ENCODE peak calls at places on chromosomes 5 and 9, in seven cellular contexts. L is B cell, Y is spleen, M is ovary, X is BJ, K is transverse colon, C is brain microvascular endothelial cell. B is an unnamed sample.

GRCh38 chr5:1020461-1020961 is 11.9 kb downstream of the NKD2 start:
- DNase-seq in L (no peak), Y (peak; percentile 67), M (no peak), X (no peak), K (no peak), C (no peak), B (peak; percentile 75)

GRCh38 chr5:158880514-158881001 is 219.2 kb downstream of the EBF1 start:
- DNase-seq in L (peak; percentile 49), Y (no peak), M (no peak), X (no peak), K (no peak), C (no peak), B (no peak)

GRCh38 chr5:109983135-109983534 is 293.4 kb downstream of the MAN2A1 start:
- DNase-seq in L (no peak), Y (no peak), M (no peak), X (no peak), K (no peak), C (no peak), B (no peak)

GRCh38 chr5:6540111-6540830 is 91.6 kb downstream of the UBE2QL1 start:
- DNase-seq in L (no peak), Y (no peak), M (no peak), X (no peak), K (no peak), C (peak; percentile 5), B (no peak)

GRCh38 chr5:178996156-178996555 is 1.0 kb upstream of the GRM6 start:
- DNase-seq in L (no peak), Y (no peak), M (no peak), X (no peak), K (no peak), C (no peak), B (no peak)

GRCh38 chr9:109198736-109199384 is 31.8 kb upstream of the FRRS1L start:
- DNase-seq in L (no peak), Y (no peak), M (no peak), X (no peak), K (no peak), C (no peak), B (no peak)

GRCh38 chr9:131578778-131579504 is 33.6 kb downstream of the PRRT1B start:
- DNase-seq in L (peak; percentile 73), Y (peak; percentile 92), M (peak; percentile 19), X (no peak), K (peak; percentile 35), C (no peak), B (no peak)

GRCh38 chr5:59188415-59189225 is 605.7 kb downstream of the RAB3C start:
- DNase-seq in L (peak; percentile 60), Y (peak; percentile 89), M (peak; percentile 59), X (no peak), K (peak; percentile 69), C (peak; percentile 74), B (no peak)

GRCh38 chr5:123264399-123264798 is 158.8 kb downstream of the CEP120 start:
- DNase-seq in L (no peak), Y (no peak), M (no peak), X (no peak), K (no peak), C (no peak), B (no peak)

GRCh38 chr5:42715791-42716190 is 40.8 kb upstream of the CCDC152 start:
- DNase-seq in L (no peak), Y (no peak), M (no peak), X (no peak), K (no peak), C (peak; percentile 2), B (no peak)

GRCh38 chr5:91848453-91848852 is 465.3 kb upstream of the ARRDC3 start:
- DNase-seq in L (no peak), Y (no peak), M (no peak), X (peak; percentile 50), K (no peak), C (peak; percentile 90), B (no peak)

GRCh38 chr9:123562844-123563346 is 206.9 kb downstream of the CRB2 start:
- DNase-seq in L (no peak), Y (peak; percentile 54), M (no peak), X (peak; percentile 84), K (no peak), C (peak; percentile 78), B (no peak)

GRCh38 chr5:179227578-179228311 is 117.5 kb downstream of the ADAMTS2 start:
- DNase-seq in L (peak; percentile 14), Y (peak; percentile 69), M (peak; percentile 30), X (no peak), K (peak; percentile 3), C (no peak), B (peak; percentile 86)

GRCh38 chr5:120055858-120056257 is 408.2 kb upstream of the PRR16 start:
- DNase-seq in L (no peak), Y (no peak), M (no peak), X (peak; percentile 8), K (no peak), C (peak; percentile 65), B (no peak)

GRCh38 chr9:12851331-12851730 is 76.5 kb downstream of the LURAP1L start:
- DNase-seq in L (no peak), Y (no peak), M (no peak), X (no peak), K (no peak), C (no peak), B (no peak)

GRCh38 chr9:13815001-13815400 is 498.9 kb downstream of the NFIB start:
- DNase-seq in L (no peak), Y (no peak), M (no peak), X (no peak), K (no peak), C (no peak), B (no peak)

GRCh38 chr9:110114888-110115259 is 93.1 kb downstream of the C9orf152 start:
- DNase-seq in L (no peak), Y (no peak), M (no peak), X (no peak), K (no peak), C (no peak), B (no peak)

GRCh38 chr5:133441166-133441815 is 171.1 kb downstream of the FSTL4 start:
- DNase-seq in L (peak; percentile 30), Y (no peak), M (no peak), X (no peak), K (no peak), C (no peak), B (no peak)

GRCh38 chr5:139976703-139977102 is 66.4 kb downstream of the NRG2 start:
- DNase-seq in L (no peak), Y (no peak), M (no peak), X (no peak), K (no peak), C (no peak), B (no peak)

GRCh38 chr5:77996943-77997342 is 220.8 kb upstream of the TBCA start:
- DNase-seq in L (no peak), Y (no peak), M (no peak), X (no peak), K (no peak), C (no peak), B (no peak)

GRCh38 chr9:19184144-19184917 is 46.2 kb upstream of the DENND4C start:
- DNase-seq in L (peak; percentile 70), Y (peak; percentile 85), M (peak; percentile 74), X (peak; percentile 77), K (peak; percentile 80), C (peak; percentile 91), B (no peak)

GRCh38 chr9:79883073-79883645 is 311.4 kb downstream of the TLE4 start:
- DNase-seq in L (peak; percentile 67), Y (peak; percentile 91), M (no peak), X (no peak), K (peak; percentile 26), C (no peak), B (no peak)

GRCh38 chr9:129524848-129525345 is 96.0 kb downstream of the C9orf50 start:
- DNase-seq in L (no peak), Y (no peak), M (no peak), X (no peak), K (no peak), C (no peak), B (no peak)

DNA sequence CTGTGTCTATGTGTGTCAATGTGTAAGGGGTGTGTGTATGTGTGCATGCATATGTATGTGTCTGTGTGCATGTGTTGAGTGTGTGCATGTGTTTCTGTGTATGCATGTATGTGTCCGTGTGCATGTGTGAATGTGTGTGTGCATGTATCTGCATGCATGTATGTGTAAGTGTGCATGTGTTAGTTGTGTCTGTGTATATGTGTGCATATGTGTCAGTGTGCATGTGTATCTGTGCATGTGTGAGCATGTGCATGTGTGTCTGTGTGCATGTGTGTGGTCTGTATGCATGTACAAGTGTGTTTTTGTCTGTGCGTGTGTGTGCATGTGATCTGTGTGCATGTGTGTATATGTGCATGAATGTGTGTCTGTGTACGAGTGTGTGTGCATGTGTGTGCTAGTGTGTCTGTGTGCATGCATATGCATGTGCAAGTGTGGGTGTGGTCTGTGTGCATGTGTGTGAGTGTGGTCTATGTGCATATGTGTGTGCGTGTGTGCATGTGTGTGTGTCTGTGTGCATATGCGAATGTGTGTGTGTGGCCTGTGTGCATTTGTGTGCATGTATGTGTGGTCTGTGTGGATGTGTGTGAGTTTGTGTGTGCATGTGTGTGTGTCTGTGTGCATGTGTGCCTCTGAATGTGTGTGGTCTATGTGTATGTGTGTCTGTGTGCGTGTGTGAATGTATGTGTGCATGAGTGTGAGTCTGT is 9.6 kb downstream of the FAM163B start:
- DNase-seq in L (no peak), Y (no peak), M (no peak), X (no peak), K (no peak), C (no peak), B (no peak)
- TF ChIP-seq CTCF in L (no peak), Y (no peak), M (no peak), X (no peak), K (no peak), C (no peak), B (no peak)

GRCh38 chr5:34900660-34901059 is 14.6 kb downstream of the RAD1 start:
- DNase-seq in L (no peak), Y (no peak), M (no peak), X (no peak), K (no peak), C (no peak), B (no peak)

GRCh38 chr5:34903260-34903659 is 12.0 kb downstream of the RAD1 start:
- DNase-seq in L (no peak), Y (no peak), M (no peak), X (no peak), K (no peak), C (no peak), B (no peak)

GRCh38 chr5:34905564-34905963 is 9.7 kb downstream of the RAD1 start:
- DNase-seq in L (no peak), Y (no peak), M (no peak), X (no peak), K (no peak), C (no peak), B (no peak)
- TF ChIP-seq CTCF in L (no peak), Y (peak; percentile 13), M (no peak), X (peak; percentile 54), K (no peak), C (peak; percentile 67), B (peak; percentile 84)

DNA sequence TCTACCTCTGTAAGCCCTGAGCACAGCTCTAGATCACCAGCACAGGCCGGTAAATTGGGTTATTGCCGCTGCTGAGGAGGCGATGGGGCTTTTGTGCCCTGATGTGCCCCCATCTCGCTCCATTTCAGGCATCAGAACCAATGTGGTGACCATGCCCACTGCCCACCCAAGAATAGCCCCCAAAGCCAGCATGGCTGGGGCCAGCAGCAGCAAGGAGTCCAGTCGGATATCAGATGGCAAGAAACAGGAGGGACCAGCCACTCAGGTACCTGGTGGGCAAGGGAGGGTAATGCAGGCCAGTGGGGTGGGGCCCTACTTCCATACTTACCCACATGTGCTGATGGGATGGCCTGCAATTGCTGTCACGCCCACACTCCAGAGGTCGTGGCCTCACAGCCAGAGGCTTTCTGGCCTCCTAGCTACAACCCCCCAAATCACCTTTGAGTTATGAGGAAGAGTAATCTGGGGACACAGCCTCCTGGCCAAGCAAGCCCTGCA is 22.9 kb downstream of the CD74 start:
- DNase-seq in L (no peak), Y (no peak), M (no peak), X (no peak), K (no peak), C (no peak), B (no peak)
- TF ChIP-seq CTCF in L (peak; percentile 18), Y (no peak), M (no peak), X (no peak), K (no peak), C (peak; percentile 9), B (no peak)

GRCh38 chr5:38515648-38516047 is 40.8 kb downstream of the LIFR start:
- DNase-seq in L (no peak), Y (no peak), M (no peak), X (no peak), K (no peak), C (peak; percentile 11), B (no peak)
- TF ChIP-seq CTCF in L (no peak), Y (peak; percentile 9), M (no peak), X (peak; percentile 65), K (no peak), C (peak; percentile 80), B (peak; percentile 77)

B was measured in chondrocyte.